ENCODE peak calls at places on chromosomes 2 and 18, in eight cellular contexts. One of them, this sample, is unnamed.

GRCh38 chr2:12716250-12717190 is at the start of gene TRIB2:
- DNase-seq in glomerular endothelial cell: no peak
- DNase-seq in germinal center: peak
- DNase-seq in activated T-helper 9 cell treated with anti-CD3 and anti-CD28 coated beads, Interleukin-2, amount 50 U/mL, for 16 hours: peak
- DNase-seq in GF-D8: no peak
- DNase-seq in HAP-1: peak
- DNase-seq in NB4: peak
- DNase-seq in astrocyte: peak
- DNase-seq in this sample: peak

GRCh38 chr2:126635281-126635680 is 20.7 kb upstream of the GYPC start:
- DNase-seq in germinal center: no peak
- DNase-seq in glomerular endothelial cell: no peak
- DNase-seq in activated T-helper 9 cell treated with anti-CD3 and anti-CD28 coated beads, Interleukin-2, amount 50 U/mL, for 16 hours: no peak
- DNase-seq in astrocyte: no peak
- DNase-seq in GF-D8: no peak
- DNase-seq in NB4: peak
- DNase-seq in HAP-1: no peak
- DNase-seq in this sample: no peak

GRCh38 chr2:137838255-137839092 is 125.8 kb upstream of the HNMT start:
- DNase-seq in GF-D8: no peak
- DNase-seq in HAP-1: peak
- DNase-seq in glomerular endothelial cell: peak
- DNase-seq in NB4: peak
- DNase-seq in germinal center: peak
- DNase-seq in activated T-helper 9 cell treated with anti-CD3 and anti-CD28 coated beads, Interleukin-2, amount 50 U/mL, for 16 hours: no peak
- DNase-seq in astrocyte: peak
- DNase-seq in this sample: no peak

GRCh38 chr18:25247725-25248124 is 104.2 kb downstream of the ZNF521 start:
- DNase-seq in germinal center: no peak
- DNase-seq in HAP-1: no peak
- DNase-seq in NB4: no peak
- DNase-seq in activated T-helper 9 cell treated with anti-CD3 and anti-CD28 coated beads, Interleukin-2, amount 50 U/mL, for 16 hours: no peak
- DNase-seq in GF-D8: no peak
- DNase-seq in astrocyte: peak
- DNase-seq in glomerular endothelial cell: no peak
- DNase-seq in this sample: no peak

GRCh38 chr2:180495606-180496005 is 484.8 kb upstream of the UBE2E3 start:
- DNase-seq in germinal center: no peak
- DNase-seq in GF-D8: no peak
- DNase-seq in glomerular endothelial cell: no peak
- DNase-seq in HAP-1: no peak
- DNase-seq in activated T-helper 9 cell treated with anti-CD3 and anti-CD28 coated beads, Interleukin-2, amount 50 U/mL, for 16 hours: no peak
- DNase-seq in astrocyte: peak
- DNase-seq in NB4: no peak
- DNase-seq in this sample: no peak

GRCh38 chr2:166651080-166651675 is 157.1 kb upstream of the SCN7A start:
- DNase-seq in activated T-helper 9 cell treated with anti-CD3 and anti-CD28 coated beads, Interleukin-2, amount 50 U/mL, for 16 hours: no peak
- DNase-seq in HAP-1: peak
- DNase-seq in glomerular endothelial cell: peak
- DNase-seq in GF-D8: no peak
- DNase-seq in astrocyte: peak
- DNase-seq in NB4: no peak
- DNase-seq in germinal center: no peak
- DNase-seq in this sample: no peak

GRCh38 chr18:63897072-63897471 is 9.6 kb downstream of the SERPINB2 start:
- DNase-seq in NB4: no peak
- DNase-seq in germinal center: no peak
- DNase-seq in activated T-helper 9 cell treated with anti-CD3 and anti-CD28 coated beads, Interleukin-2, amount 50 U/mL, for 16 hours: no peak
- DNase-seq in HAP-1: no peak
- DNase-seq in glomerular endothelial cell: no peak
- DNase-seq in astrocyte: no peak
- DNase-seq in GF-D8: no peak
- DNase-seq in this sample: no peak

GRCh38 chr18:74251297-74252031 is 40.3 kb downstream of the CYB5A start:
- DNase-seq in glomerular endothelial cell: peak
- DNase-seq in astrocyte: peak
- DNase-seq in activated T-helper 9 cell treated with anti-CD3 and anti-CD28 coated beads, Interleukin-2, amount 50 U/mL, for 16 hours: no peak
- DNase-seq in NB4: peak
- DNase-seq in HAP-1: no peak
- DNase-seq in germinal center: no peak
- DNase-seq in GF-D8: peak
- DNase-seq in this sample: no peak

GRCh38 chr18:50285631-50286321 is 1.7 kb downstream of the CXXC1 start:
- DNase-seq in HAP-1: no peak
- DNase-seq in glomerular endothelial cell: no peak
- DNase-seq in germinal center: no peak
- DNase-seq in activated T-helper 9 cell treated with anti-CD3 and anti-CD28 coated beads, Interleukin-2, amount 50 U/mL, for 16 hours: no peak
- DNase-seq in astrocyte: no peak
- DNase-seq in NB4: no peak
- DNase-seq in GF-D8: no peak
- DNase-seq in this sample: no peak

GRCh38 chr2:79716266-79716665 is 203.4 kb downstream of the CTNNA2 start:
- DNase-seq in glomerular endothelial cell: no peak
- DNase-seq in germinal center: no peak
- DNase-seq in astrocyte: no peak
- DNase-seq in NB4: no peak
- DNase-seq in activated T-helper 9 cell treated with anti-CD3 and anti-CD28 coated beads, Interleukin-2, amount 50 U/mL, for 16 hours: no peak
- DNase-seq in GF-D8: no peak
- DNase-seq in HAP-1: no peak
- DNase-seq in this sample: no peak

GRCh38 chr2:169983506-169983905 is 156.3 kb downstream of the UBR3 start:
- DNase-seq in activated T-helper 9 cell treated with anti-CD3 and anti-CD28 coated beads, Interleukin-2, amount 50 U/mL, for 16 hours: no peak
- DNase-seq in HAP-1: no peak
- DNase-seq in NB4: no peak
- DNase-seq in astrocyte: no peak
- DNase-seq in GF-D8: no peak
- DNase-seq in glomerular endothelial cell: no peak
- DNase-seq in germinal center: no peak
- DNase-seq in this sample: no peak

GRCh38 chr2:61371027-61371426 is 99.9 kb downstream of the USP34 start:
- DNase-seq in activated T-helper 9 cell treated with anti-CD3 and anti-CD28 coated beads, Interleukin-2, amount 50 U/mL, for 16 hours: no peak
- DNase-seq in GF-D8: no peak
- DNase-seq in astrocyte: no peak
- DNase-seq in HAP-1: no peak
- DNase-seq in NB4: no peak
- DNase-seq in germinal center: no peak
- DNase-seq in glomerular endothelial cell: no peak
- DNase-seq in this sample: no peak

This sample was measured in stimulated activated effector memory CD8-positive, alpha-beta T cell treated with anti-CD3 and anti-CD28 coated beads, Interleukin-12 subunit alpha, Interleukin-12 subunit beta, amount 100 ng/mL, for 72 hours.